ENCODE peak calls at places on chromosomes 2 and 18, in six cellular contexts. D is brain microvascular endothelial cell, H is AG09309, I is fibroblast of villous mesenchyme, M is epithelial cell of esophagus, Y is lung. C is an unnamed sample.
A peak's percentile ranks its signal among the peaks of the same experiment; 100 is the strongest.

GRCh38 chr2:144705328-144706245 is 185.7 kb upstream of the ZEB2 start:
- DNase-seq in I (peak; percentile 80), M (peak; percentile 10), D (no peak), Y (no peak), H (peak; percentile 44), C (peak; percentile 3)

GRCh38 chr2:43426305-43427031 is 169.4 kb downstream of the THADA start:
- DNase-seq in I (peak; percentile 99), H (peak; percentile 94), Y (peak; percentile 52), M (peak; percentile 96), D (peak; percentile 97), C (peak; percentile 98)

GRCh38 chr2:15895615-15896500 is 44.5 kb upstream of the MYCN start:
- DNase-seq in D (no peak), M (no peak), I (no peak), H (no peak), Y (no peak), C (no peak)

GRCh38 chr18:76621184-76621583 is 126.1 kb upstream of the ZNF516 start:
- DNase-seq in I (peak; percentile 69), D (no peak), Y (no peak), H (no peak), M (peak; percentile 53), C (no peak)

GRCh38 chr2:105804266-105804665 is 59.6 kb downstream of the NCK2 start:
- DNase-seq in H (no peak), Y (no peak), D (no peak), I (no peak), M (no peak), C (peak; percentile 74)

GRCh38 chr18:76980663-76981387 is 151.8 kb downstream of the MBP start:
- DNase-seq in M (no peak), D (no peak), H (no peak), I (no peak), Y (no peak), C (no peak)

GRCh38 chr2:162153608-162154224 is 1.7 kb upstream of the GCG start:
- DNase-seq in Y (peak; percentile 68), M (peak; percentile 77), D (peak; percentile 35), H (peak; percentile 4), I (peak; percentile 63), C (peak; percentile 20)

GRCh38 chr2:159595410-159596046 is 20.8 kb downstream of the BAZ2B start:
- DNase-seq in Y (no peak), I (no peak), D (no peak), H (no peak), M (peak; percentile 48), C (no peak)

GRCh38 chr2:95042472-95043271 is 17.2 kb downstream of the MAL start:
- DNase-seq in H (no peak), M (no peak), I (no peak), Y (no peak), D (no peak), C (no peak)

DNA sequence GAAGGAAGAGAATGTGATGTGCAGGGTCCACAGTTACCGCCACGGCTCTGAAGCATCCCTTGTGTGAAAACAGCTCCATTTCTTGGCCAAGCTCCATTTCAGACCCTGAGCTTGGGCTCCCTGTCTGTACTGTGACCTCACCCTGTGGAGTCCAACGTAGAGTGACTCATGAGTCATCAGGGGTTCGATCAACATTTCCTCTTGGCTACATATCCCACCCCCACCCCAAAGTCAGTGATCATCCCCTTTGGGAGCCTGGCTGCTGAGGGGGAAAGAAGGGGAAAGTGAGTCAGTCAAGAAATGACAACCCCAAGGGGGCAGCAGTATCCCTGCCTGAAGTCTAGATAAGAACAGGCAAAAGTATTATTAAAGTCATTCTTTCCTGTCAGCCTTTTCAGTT is 62.2 kb downstream of the PAPOLG start:
- DNase-seq in Y (no peak), M (peak; percentile 20), I (peak; percentile 19), D (no peak), H (no peak), C (no peak)
- TF ChIP-seq CTCF in Y (no peak), M (peak; percentile 15), I (peak; percentile 37), D (peak; percentile 57), H (peak; percentile 23), C (peak; percentile 7)

GRCh38 chr18:68298340-68298739 is 416.6 kb downstream of the TMX3 start:
- DNase-seq in H (no peak), I (no peak), Y (no peak), M (no peak), D (no peak), C (no peak)

GRCh38 chr18:68299906-68300305 is 415.0 kb downstream of the TMX3 start:
- DNase-seq in H (no peak), D (no peak), I (no peak), Y (no peak), M (peak; percentile 77), C (no peak)

DNA sequence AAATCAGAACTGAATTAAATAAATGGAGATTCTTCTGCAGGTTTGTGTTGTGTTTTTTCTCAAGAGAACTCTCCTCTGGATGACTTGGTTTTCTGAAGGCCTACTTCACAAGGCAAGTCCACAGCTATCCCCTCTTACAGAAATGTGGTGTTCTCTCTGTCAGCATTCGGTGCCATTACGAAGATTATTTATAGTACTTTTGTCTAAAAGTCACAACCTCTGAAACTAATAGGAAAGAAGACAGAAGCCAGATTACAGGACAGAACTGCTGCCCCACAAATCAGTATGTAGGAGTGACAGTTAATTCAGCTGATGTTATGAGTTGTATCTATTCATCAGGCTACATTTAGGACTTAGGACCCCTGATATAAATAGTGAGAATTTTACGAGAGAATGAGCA is 413.5 kb downstream of the TMX3 start:
- DNase-seq in H (no peak), D (no peak), M (no peak), I (no peak), Y (no peak), C (no peak)
- H3K4me3 ChIP-seq in H (no peak overlapping the region), D (no peak overlapping the region), M (no peak overlapping the region), I (no peak overlapping the region), Y (no peak overlapping the region), C (no peak overlapping the region)

GRCh38 chr18:10442551-10442971 is 11.9 kb upstream of the APCDD1 start:
- DNase-seq in D (no peak), H (no peak), M (peak; percentile 20), Y (no peak), I (peak; percentile 50), C (no peak)
- TF ChIP-seq CTCF in D (peak; percentile 32), H (peak; percentile 33), M (peak; percentile 42), Y (no peak), I (peak; percentile 40), C (peak; percentile 18)

GRCh38 chr2:86441789-86442641 is 844 bp downstream of the KDM3A start:
- DNase-seq in Y (peak; percentile 70), M (peak; percentile 69), H (no peak), I (peak; percentile 66), D (peak; percentile 39), C (no peak)

GRCh38 chr2:86440631-86441391 is at the start of gene KDM3A:
- DNase-seq in Y (peak; percentile 100), H (peak; percentile 99), I (peak; percentile 100), D (peak; percentile 100), M (peak; percentile 100), C (peak; percentile 99)

GRCh38 chr2:86442642-86443005 is 1.5 kb downstream of the KDM3A start:
- DNase-seq in D (peak; percentile 95), Y (peak; percentile 91), M (peak; percentile 96), H (peak; percentile 77), I (peak; percentile 94), C (peak; percentile 76)

GRCh38 chr2:86441392-86441788 is 219 bp downstream of the KDM3A start:
- DNase-seq in I (no peak), M (no peak), D (no peak), Y (peak; percentile 35), H (no peak), C (no peak)

DNA sequence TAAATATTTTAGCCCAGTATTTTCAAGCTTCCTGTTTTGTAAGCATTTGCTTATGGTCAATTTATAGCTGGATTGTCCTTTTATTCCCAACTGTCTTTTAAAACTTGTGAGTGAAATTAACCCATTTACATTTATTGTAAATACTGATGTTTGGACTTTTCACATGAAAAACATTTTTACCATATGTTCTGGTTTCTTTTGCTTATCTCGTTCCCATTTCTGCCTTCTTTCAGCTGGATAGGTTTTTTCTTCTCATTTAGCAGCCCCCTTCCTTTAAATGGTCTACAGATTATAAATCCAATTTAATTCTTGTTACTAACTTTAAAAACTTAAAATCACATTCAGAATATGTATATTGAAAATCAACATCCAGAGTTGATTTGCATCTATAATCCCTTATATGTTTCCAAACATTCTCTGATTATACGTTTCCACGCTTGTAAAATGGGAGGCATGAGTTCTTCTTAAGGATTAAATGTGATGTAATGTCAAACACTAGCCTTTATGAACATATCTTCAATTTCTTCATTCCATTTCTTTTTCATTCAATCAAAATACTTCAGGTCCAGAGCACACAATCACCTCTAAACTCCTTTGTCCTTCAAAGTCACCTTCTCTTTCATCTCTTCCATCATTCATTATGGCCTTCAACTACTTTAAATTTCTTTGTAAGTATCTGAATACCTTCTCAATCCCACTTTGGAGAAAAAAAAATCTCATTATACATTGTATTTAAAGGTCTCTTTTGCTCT is 1.1 kb upstream of the KDM3A start:
- DNase-seq in M (no peak), Y (no peak), I (no peak), D (no peak), H (no peak), C (no peak)
- H3K4me3 ChIP-seq in M (no peak overlapping the region), Y (no peak overlapping the region), I (peak overlapping the region; percentile 10), D (no peak overlapping the region), H (no peak overlapping the region), C (no peak overlapping the region)

GRCh38 chr2:241859436-241860183 is 916 bp upstream of the PDCD1 start:
- DNase-seq in M (no peak), D (no peak), H (no peak), Y (no peak), I (peak; percentile 67), C (no peak)
- TF ChIP-seq CTCF in M (peak; percentile 18), D (peak; percentile 48), H (peak; percentile 15), Y (no peak), I (peak; percentile 10), C (no peak)

GRCh38 chr2:109336296-109336695 is 207.3 kb downstream of the SH3RF3 start:
- DNase-seq in I (no peak), Y (no peak), H (no peak), M (no peak), D (no peak), C (no peak)
- H3K4me3 ChIP-seq in I (no peak overlapping the region), Y (no peak overlapping the region), H (no peak overlapping the region), M (no peak overlapping the region), D (no peak overlapping the region), C (no peak overlapping the region)

GRCh38 chr2:110837421-110838409 is 105.3 kb downstream of the ACOXL start:
- DNase-seq in Y (no peak), H (no peak), D (no peak), I (no peak), M (no peak), C (no peak)

GRCh38 chr2:110828330-110828729 is 96.0 kb downstream of the ACOXL start:
- DNase-seq in Y (no peak), M (peak; percentile 29), D (no peak), H (no peak), I (peak; percentile 23), C (no peak)

GRCh38 chr2:110834134-110834827 is 101.9 kb downstream of the ACOXL start:
- DNase-seq in H (no peak), M (no peak), I (no peak), D (no peak), Y (no peak), C (no peak)

GRCh38 chr2:110829413-110830146 is 97.2 kb downstream of the ACOXL start:
- DNase-seq in M (no peak), I (no peak), D (no peak), Y (no peak), H (no peak), C (no peak)

DNA sequence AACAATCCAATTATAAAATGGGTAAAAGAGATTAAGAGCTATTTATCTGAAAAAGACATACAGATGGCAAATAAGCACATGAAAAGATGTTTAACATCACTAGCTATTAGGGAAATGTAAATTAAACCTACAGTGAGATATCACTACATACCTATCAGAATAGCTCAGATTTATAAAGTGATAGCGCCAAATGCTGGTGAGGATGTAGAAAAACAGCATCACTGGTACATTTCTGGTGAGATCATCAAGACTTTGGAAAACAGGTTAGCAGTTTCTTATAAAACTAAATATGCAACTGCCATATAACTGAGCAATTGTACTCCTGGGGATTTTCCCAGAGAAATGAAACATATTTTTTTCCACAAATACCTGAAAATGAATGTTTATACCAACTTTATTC is 100.4 kb downstream of the ACOXL start:
- DNase-seq in M (no peak), H (no peak), D (no peak), I (no peak), Y (no peak), C (no peak)
- TF ChIP-seq CTCF in M (no peak), H (no peak), D (no peak), I (no peak), Y (no peak), C (no peak)

C was measured in astrocyte of the cerebellum.